ENCODE peak calls at places on chromosomes 5 and 9, in five cellular contexts. Q, X, A, K and Z are unnamed samples.
A peak's percentile ranks its signal among the peaks of the same experiment; 100 is the strongest.

GRCh38 chr9:125568616-125569015 is 138.4 kb downstream of the MAPKAP1 start:
- DNase-seq in Q (no peak), X (no peak), K (no peak), A (no peak), Z (no peak)

GRCh38 chr5:177350776-177351391 is 584 bp downstream of the LMAN2 start:
- DNase-seq in K (no peak), Q (no peak), A (no peak), X (no peak), Z (no peak)

GRCh38 chr9:86795047-86795437 is 152.3 kb downstream of the GAS1 start:
- DNase-seq in K (no peak), Q (no peak), A (no peak), X (no peak), Z (no peak)

GRCh38 chr5:83965431-83965830 is 244.8 kb upstream of the HAPLN1 start:
- DNase-seq in A (no peak), X (no peak), Q (no peak), K (no peak), Z (no peak)

GRCh38 chr5:10583663-10584572 is 20.0 kb downstream of the ANKRD33B start:
- DNase-seq in A (no peak), X (no peak), Q (peak; percentile 92), K (peak; percentile 32), Z (no peak)

GRCh38 chr5:148805323-148806290 is 20.8 kb upstream of the ADRB2 start:
- DNase-seq in Q (peak; percentile 18), K (no peak), X (no peak), A (no peak), Z (no peak)

GRCh38 chr5:31937226-31937625 is 236.9 kb downstream of the GOLPH3 start:
- DNase-seq in K (no peak), X (no peak), A (no peak), Q (no peak), Z (no peak)

GRCh38 chr5:150626853-150627276 is 13.6 kb upstream of the SYNPO start:
- DNase-seq in Q (no peak), K (no peak), X (peak; percentile 49), A (no peak), Z (no peak)

GRCh38 chr5:53543401-53543800 is 17.0 kb upstream of the NDUFS4 start:
- DNase-seq in K (no peak), Q (no peak), A (no peak), X (no peak), Z (no peak)

GRCh38 chr9:111399772-111400563 is 69.9 kb upstream of the OR2K2 start:
- DNase-seq in A (no peak), X (no peak), K (peak; percentile 34), Q (no peak), Z (peak; percentile 32)

GRCh38 chr9:21110708-21111576 is 30.7 kb downstream of the IFNW1 start:
- DNase-seq in Q (peak; percentile 15), X (no peak), A (no peak), K (peak; percentile 47), Z (peak; percentile 73)

GRCh38 chr5:55319481-55319880 is 11.7 kb downstream of the MTREX start:
- DNase-seq in Q (no peak), K (no peak), A (no peak), X (no peak), Z (no peak)

GRCh38 chr9:70902171-70902570 is 219.2 kb downstream of the TRPM3 start:
- DNase-seq in A (no peak), K (no peak), Q (no peak), X (no peak), Z (no peak)

GRCh38 chr9:69379250-69379982 is 54.4 kb downstream of the ENTREP1 start:
- DNase-seq in Q (no peak), K (no peak), A (no peak), X (no peak), Z (peak; percentile 8)

GRCh38 chr9:91583161-91583875 is 159.7 kb upstream of the NFIL3 start:
- DNase-seq in Q (no peak), K (no peak), X (no peak), A (no peak), Z (no peak)

GRCh38 chr9:129606161-129607025 is 14.5 kb downstream of the C9orf50 start:
- DNase-seq in K (no peak), A (no peak), Q (no peak), X (no peak), Z (no peak)

GRCh38 chr9:127418037-127418471 is 6.1 kb upstream of the ZNF79 start:
- DNase-seq in X (no peak), Q (peak; percentile 6), A (peak; percentile 25), K (no peak), Z (no peak)

GRCh38 chr9:14006586-14007198 is 307.2 kb downstream of the NFIB start:
- DNase-seq in Q (no peak), X (no peak), K (no peak), A (no peak), Z (no peak)

GRCh38 chr5:56412601-56413379 is 179.7 kb upstream of the ANKRD55 start:
- DNase-seq in Q (peak; percentile 23), K (no peak), A (no peak), X (peak; percentile 19), Z (no peak)

GRCh38 chr9:68702493-68702892 is 2.5 kb upstream of the PIP5K1B start:
- DNase-seq in K (no peak), A (no peak), X (no peak), Q (no peak), Z (no peak)

GRCh38 chr5:77990020-77990419 is 213.9 kb upstream of the TBCA start:
- DNase-seq in Q (peak; percentile 60), K (peak; percentile 13), X (no peak), A (no peak), Z (no peak)